ENCODE peak calls at places on chromosomes 16 and 17, in seven cellular contexts. E, H, L, K, F, W and G are unnamed samples.

GRCh38 chr16:10871157-10871991 is 5.6 kb upstream of the CIITA start:
- DNase-seq in E (peak), H (no peak), L (peak), K (no peak), F (peak), W (peak), G (peak)

GRCh38 chr17:38883592-38884526 is 14.0 kb downstream of the LASP1 start:
- DNase-seq in E (no peak), H (no peak), L (no peak), K (no peak), F (no peak), W (no peak), G (no peak)

GRCh38 chr16:68893710-68894705 is 50.7 kb downstream of the TANGO6 start:
- DNase-seq in E (no peak), H (peak), L (no peak), K (peak), F (no peak), W (peak), G (no peak)

GRCh38 chr17:79987187-79987889 is 48.3 kb downstream of the TBC1D16 start:
- DNase-seq in E (no peak), H (no peak), L (no peak), K (no peak), F (no peak), W (no peak), G (no peak)

GRCh38 chr17:43591750-43592562 is 45.8 kb upstream of the ETV4 start:
- DNase-seq in E (peak), H (no peak), L (no peak), K (no peak), F (no peak), W (peak), G (no peak)

GRCh38 chr17:80906364-80907259 is 85.0 kb upstream of the CHMP6 start:
- DNase-seq in E (no peak), H (no peak), L (no peak), K (no peak), F (no peak), W (no peak), G (no peak)

GRCh38 chr17:6541886-6542285 is 14.5 kb downstream of the PITPNM3 start:
- DNase-seq in E (no peak), H (no peak), L (no peak), K (no peak), F (no peak), W (no peak), G (no peak)

GRCh38 chr16:649646-650045 is 481 bp downstream of the WDR90 start:
- DNase-seq in E (no peak), H (no peak), L (peak), K (no peak), F (no peak), W (peak), G (no peak)

GRCh38 chr16:83344014-83344413 is 463.8 kb upstream of the HSBP1 start:
- DNase-seq in E (no peak), H (no peak), L (no peak), K (peak), F (no peak), W (no peak), G (no peak)

GRCh38 chr16:62167551-62167950 is 131.3 kb upstream of the CDH8 start:
- DNase-seq in E (no peak), H (no peak), L (no peak), K (no peak), F (no peak), W (no peak), G (no peak)

GRCh38 chr17:19344311-19345066 is 18.0 kb downstream of the B9D1 start:
- DNase-seq in E (no peak), H (no peak), L (no peak), K (no peak), F (no peak), W (no peak), G (peak)

GRCh38 chr16:51121850-51122249 is 29.2 kb downstream of the SALL1 start:
- DNase-seq in E (no peak), H (no peak), L (no peak), K (no peak), F (no peak), W (no peak), G (no peak)

GRCh38 chr16:80231888-80232287 is 308.9 kb upstream of the DYNLRB2 start:
- DNase-seq in E (no peak), H (no peak), L (peak), K (no peak), F (no peak), W (peak), G (no peak)

GRCh38 chr17:6496116-6496481 is 51.8 kb downstream of the PIMREG start:
- DNase-seq in E (no peak), H (no peak), L (peak), K (no peak), F (no peak), W (no peak), G (peak)

GRCh38 chr17:19812407-19812806 is 55.3 kb downstream of the ULK2 start:
- DNase-seq in E (no peak), H (peak), L (no peak), K (peak), F (no peak), W (peak), G (no peak)

GRCh38 chr16:19203374-19203966 is 35.4 kb downstream of the SYT17 start:
- DNase-seq in E (peak), H (no peak), L (no peak), K (no peak), F (no peak), W (no peak), G (peak)

GRCh38 chr16:1192384-1193073 is 32.5 kb downstream of the TPSG1 start:
- DNase-seq in E (no peak), H (no peak), L (no peak), K (no peak), F (no peak), W (no peak), G (no peak)

GRCh38 chr17:47708864-47709541 is 15.0 kb downstream of the TBKBP1 start:
- DNase-seq in E (no peak), H (no peak), L (no peak), K (no peak), F (no peak), W (no peak), G (no peak)

GRCh38 chr17:16465861-16466338 is 26.1 kb downstream of the LRRC75A start:
- DNase-seq in E (no peak), H (no peak), L (no peak), K (no peak), F (no peak), W (no peak), G (no peak)

GRCh38 chr17:76893623-76894358 is 25.6 kb downstream of the MGAT5B start:
- DNase-seq in E (no peak), H (no peak), L (no peak), K (no peak), F (no peak), W (no peak), G (no peak)

GRCh38 chr16:67945392-67945933 is 1.5 kb upstream of the LCAT start:
- DNase-seq in E (no peak), H (no peak), L (no peak), K (no peak), F (no peak), W (no peak), G (no peak)

GRCh38 chr17:55830210-55830609 is 79.4 kb downstream of the PCTP start:
- DNase-seq in E (no peak), H (no peak), L (no peak), K (no peak), F (no peak), W (no peak), G (no peak)

GRCh38 chr16:75096730-75097129 is 19.9 kb downstream of the LDHD start:
- DNase-seq in E (peak), H (peak), L (no peak), K (no peak), F (no peak), W (peak), G (peak)

GRCh38 chr16:89712476-89712805 is 8.3 kb downstream of the VPS9D1 start:
- DNase-seq in E (no peak), H (no peak), L (peak), K (no peak), F (no peak), W (no peak), G (no peak)

GRCh38 chr16:66991545-66992077 is 3.2 kb downstream of the CES4A start:
- DNase-seq in E (no peak), H (no peak), L (no peak), K (no peak), F (no peak), W (no peak), G (no peak)

GRCh38 chr16:69123894-69124293 is 8.5 kb downstream of the CHTF8 start:
- DNase-seq in E (no peak), H (peak), L (peak), K (peak), F (peak), W (peak), G (peak)

GRCh38 chr16:84386044-84386443 is 17.7 kb downstream of the ATP2C2 start:
- DNase-seq in E (no peak), H (no peak), L (no peak), K (no peak), F (no peak), W (no peak), G (no peak)

GRCh38 chr17:70563301-70563820 is 394.0 kb downstream of the KCNJ2 start:
- DNase-seq in E (no peak), H (no peak), L (no peak), K (no peak), F (no peak), W (peak), G (no peak)

GRCh38 chr17:15883617-15884111 is 61.3 kb upstream of the ADORA2B start:
- DNase-seq in E (no peak), H (no peak), L (no peak), K (peak), F (no peak), W (no peak), G (no peak)

GRCh38 chr17:79006794-79007503 is 2.6 kb downstream of the CANT1 start:
- DNase-seq in E (no peak), H (no peak), L (no peak), K (no peak), F (no peak), W (no peak), G (peak)

GRCh38 chr16:21566891-21567414 is 32.4 kb upstream of the METTL9 start:
- DNase-seq in E (no peak), H (no peak), L (no peak), K (no peak), F (no peak), W (no peak), G (no peak)

GRCh38 chr16:48561960-48562393 is 48.0 kb downstream of the N4BP1 start:
- DNase-seq in E (no peak), H (no peak), L (no peak), K (no peak), F (no peak), W (no peak), G (no peak)

GRCh38 chr16:81703177-81704155 is 75.6 kb upstream of the PLCG2 start:
- DNase-seq in E (no peak), H (no peak), L (peak), K (peak), F (no peak), W (peak), G (peak)

GRCh38 chr17:32445075-32445427 is 741 bp downstream of the PSMD11 start:
- DNase-seq in E (no peak), H (peak), L (peak), K (peak), F (peak), W (peak), G (no peak)

GRCh38 chr16:2948807-2949704 is 15.0 kb upstream of the KREMEN2 start:
- DNase-seq in E (no peak), H (no peak), L (no peak), K (no peak), F (no peak), W (no peak), G (no peak)

GRCh38 chr17:9576521-9577401 is at the start of gene CFAP52:
- DNase-seq in E (peak), H (peak), L (peak), K (peak), F (peak), W (peak), G (peak)

GRCh38 chr17:2138768-2139167 is 83.9 kb downstream of the HIC1 start:
- DNase-seq in E (no peak), H (peak), L (no peak), K (no peak), F (no peak), W (no peak), G (no peak)

GRCh38 chr17:57675988-57676387 is 69.1 kb downstream of the CCDC182 start:
- DNase-seq in E (peak), H (no peak), L (no peak), K (no peak), F (no peak), W (no peak), G (no peak)

GRCh38 chr16:85782476-85782875 is 16.9 kb downstream of the EMC8 start:
- DNase-seq in E (no peak), H (no peak), L (no peak), K (no peak), F (no peak), W (no peak), G (no peak)